ENCODE peak calls at places on chromosome 5, in seven cellular contexts. L is IMR-90; Y is CD8-positive, alpha-beta T cell; D is upper lobe of right lung; H is sigmoid colon; O is AG10803; F is A549. Q is an unnamed sample.
A peak's percentile ranks its signal among the peaks of the same experiment; 100 is the strongest.

GRCh38 chr5:157558089-157558595 is 17.4 kb downstream of the ADAM19 start:
- DNase-seq in L (peak; percentile 86), Y (no peak), D (no peak), H (no peak), O (peak; percentile 82), F (no peak), Q (peak; percentile 58)

GRCh38 chr5:123448017-123448617 is 24.9 kb upstream of the CEP120 start:
- DNase-seq in L (no peak), Y (no peak), D (no peak), H (no peak), O (no peak), F (no peak), Q (no peak)

GRCh38 chr5:61402970-61403369 is 70.9 kb downstream of the ZSWIM6 start:
- DNase-seq in L (no peak), Y (no peak), D (no peak), H (no peak), O (peak; percentile 49), F (no peak), Q (no peak)

GRCh38 chr5:137199966-137200365 is 299.2 kb downstream of the SPOCK1 start:
- DNase-seq in L (peak; percentile 60), Y (no peak), D (no peak), H (no peak), O (peak; percentile 78), F (peak; percentile 15), Q (peak; percentile 77)

GRCh38 chr5:140259509-140259908 is 43.4 kb downstream of the PFDN1 start:
- DNase-seq in L (no peak), Y (no peak), D (no peak), H (no peak), O (no peak), F (no peak), Q (no peak)

GRCh38 chr5:172151661-172152210 is 36.3 kb downstream of the STK10 start:
- DNase-seq in L (no peak), Y (no peak), D (no peak), H (no peak), O (no peak), F (no peak), Q (no peak)

GRCh38 chr5:54477941-54478478 is 22.5 kb downstream of the HSPB3 start:
- DNase-seq in L (no peak), Y (no peak), D (no peak), H (no peak), O (no peak), F (no peak), Q (no peak)

GRCh38 chr5:90940227-90940995 is 381.8 kb downstream of the ADGRV1 start:
- DNase-seq in L (peak; percentile 60), Y (no peak), D (no peak), H (no peak), O (peak; percentile 10), F (no peak), Q (peak; percentile 60)

GRCh38 chr5:169299651-169300467 is 1.1 kb downstream of the SLIT3 start:
- DNase-seq in L (no peak), Y (no peak), D (no peak), H (peak; percentile 73), O (peak; percentile 40), F (peak; percentile 32), Q (no peak)

GRCh38 chr5:32210151-32210550 is 36.0 kb upstream of the GOLPH3 start:
- DNase-seq in L (no peak), Y (no peak), D (no peak), H (no peak), O (no peak), F (no peak), Q (no peak)

GRCh38 chr5:56176155-56176798 is 56.9 kb downstream of the ANKRD55 start:
- DNase-seq in L (peak; percentile 76), Y (no peak), D (no peak), H (peak; percentile 82), O (peak; percentile 96), F (no peak), Q (peak; percentile 89)

GRCh38 chr5:123117989-123118388 is 28.9 kb downstream of the PRDM6 start:
- DNase-seq in L (no peak), Y (no peak), D (no peak), H (no peak), O (no peak), F (no peak), Q (no peak)

GRCh38 chr5:142441638-142442037 is 116.8 kb upstream of the SPRY4 start:
- DNase-seq in L (peak; percentile 33), Y (no peak), D (no peak), H (peak; percentile 69), O (no peak), F (no peak), Q (no peak)

GRCh38 chr5:61461412-61461811 is 129.4 kb downstream of the ZSWIM6 start:
- DNase-seq in L (no peak), Y (no peak), D (no peak), H (no peak), O (no peak), F (no peak), Q (no peak)

GRCh38 chr5:73499187-73499586 is 945 bp downstream of the BTF3 start:
- DNase-seq in L (no peak), Y (no peak), D (no peak), H (no peak), O (no peak), F (no peak), Q (no peak)

GRCh38 chr5:11822598-11822997 is 81.6 kb downstream of the CTNND2 start:
- DNase-seq in L (no peak), Y (no peak), D (no peak), H (no peak), O (no peak), F (no peak), Q (no peak)

GRCh38 chr5:135486679-135487395 is 34.7 kb upstream of the TIFAB start:
- DNase-seq in L (no peak), Y (no peak), D (no peak), H (no peak), O (no peak), F (no peak), Q (no peak)

GRCh38 chr5:1527533-1528205 is 3.9 kb upstream of the LPCAT1 start:
- DNase-seq in L (no peak), Y (no peak), D (no peak), H (no peak), O (no peak), F (no peak), Q (no peak)

GRCh38 chr5:87169300-87169991 is 98.2 kb upstream of the RASA1 start:
- DNase-seq in L (peak; percentile 41), Y (no peak), D (no peak), H (no peak), O (no peak), F (no peak), Q (no peak)

GRCh38 chr5:28403846-28404245 is 1365.5 kb upstream of the CDH9 start:
- DNase-seq in L (no peak), Y (no peak), D (no peak), H (no peak), O (no peak), F (no peak), Q (no peak)

GRCh38 chr5:40578501-40579451 is 100.9 kb upstream of the PTGER4 start:
- DNase-seq in L (peak; percentile 46), Y (no peak), D (no peak), H (no peak), O (no peak), F (no peak), Q (peak; percentile 42)

GRCh38 chr5:127960126-127960744 is 123.3 kb upstream of the SLC12A2 start:
- DNase-seq in L (peak; percentile 16), Y (no peak), D (no peak), H (no peak), O (no peak), F (no peak), Q (peak; percentile 46)
- H3K4me3 ChIP-seq in L (no peak overlapping the region), Y (no peak overlapping the region), D (no peak overlapping the region), H (no peak overlapping the region), O (no peak overlapping the region), F (no peak overlapping the region), Q (no peak overlapping the region)

GRCh38 chr5:67215592-67216471 is 19.2 kb upstream of the CD180 start:
- DNase-seq in L (peak; percentile 13), Y (peak; percentile 69), D (peak; percentile 90), H (peak; percentile 85), O (no peak), F (no peak), Q (peak; percentile 29)
- H3K4me3 ChIP-seq in L (no peak overlapping the region), Y (peak overlapping the region; percentile 19), D (peak overlapping the region; percentile 33), H (no peak overlapping the region), O (no peak overlapping the region), F (no peak overlapping the region), Q (no peak overlapping the region)

GRCh38 chr5:77170196-77170595 is 40.3 kb upstream of the PDE8B start:
- DNase-seq in L (no peak), Y (no peak), D (no peak), H (no peak), O (no peak), F (no peak), Q (no peak)

GRCh38 chr5:77168884-77169254 is 41.6 kb upstream of the PDE8B start:
- DNase-seq in L (no peak), Y (no peak), D (peak; percentile 66), H (no peak), O (no peak), F (peak; percentile 36), Q (no peak)

GRCh38 chr5:77167695-77168111 is 42.8 kb upstream of the PDE8B start:
- DNase-seq in L (peak; percentile 92), Y (no peak), D (no peak), H (no peak), O (peak; percentile 86), F (peak; percentile 87), Q (peak; percentile 59)

GRCh38 chr5:77171141-77171910 is 39.2 kb upstream of the PDE8B start:
- DNase-seq in L (no peak), Y (no peak), D (no peak), H (no peak), O (no peak), F (no peak), Q (no peak)

DNA sequence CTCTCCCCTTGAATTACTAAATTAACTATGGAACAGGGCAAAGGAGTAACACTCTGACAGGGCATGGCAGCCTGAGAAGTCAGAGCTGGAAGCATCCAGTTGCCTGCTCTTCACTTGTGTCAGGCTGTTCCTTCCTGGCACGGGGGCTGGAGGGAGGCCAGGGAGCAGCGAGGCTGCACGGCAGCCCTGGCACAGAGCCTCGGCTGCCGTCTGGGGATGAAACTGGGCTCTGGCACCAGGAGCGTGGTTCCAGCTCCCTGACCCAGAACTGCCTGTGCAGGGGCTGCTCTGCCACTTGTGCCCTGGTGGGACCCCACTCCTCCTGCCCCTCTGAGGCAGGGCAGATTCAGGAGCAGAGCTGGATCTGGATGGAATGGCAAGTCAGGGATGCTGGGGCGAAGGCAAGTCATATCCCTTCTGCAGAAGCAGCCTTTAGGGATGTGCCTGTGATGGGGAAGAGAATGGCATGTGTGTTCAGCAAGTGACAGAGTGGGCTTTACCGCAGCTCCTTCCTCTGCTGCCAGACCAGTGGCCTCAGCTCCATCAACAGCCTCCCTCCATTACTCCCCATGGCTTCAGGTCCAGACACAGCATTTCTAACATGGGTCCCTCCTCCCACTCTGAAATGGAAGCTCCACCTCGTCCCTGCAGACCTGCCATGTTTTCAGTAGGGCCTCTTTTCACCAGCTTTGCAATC is 42.1 kb upstream of the PDE8B start:
- DNase-seq in L (peak; percentile 57), Y (no peak), D (peak; percentile 69), H (peak; percentile 91), O (peak; percentile 72), F (peak; percentile 50), Q (peak; percentile 79)
- H3K4me3 ChIP-seq in L (no peak overlapping the region), Y (no peak overlapping the region), D (no peak overlapping the region), H (no peak overlapping the region), O (peak overlapping the region; percentile 33), F (peak overlapping the region; percentile 8), Q (peak overlapping the region; percentile 17)

GRCh38 chr5:146337928-146338327 is 711 bp upstream of the POU4F3 start:
- DNase-seq in L (no peak), Y (no peak), D (no peak), H (no peak), O (no peak), F (no peak), Q (no peak)
- H3K4me3 ChIP-seq in L (no peak overlapping the region), Y (no peak overlapping the region), D (no peak overlapping the region), H (no peak overlapping the region), O (no peak overlapping the region), F (peak overlapping the region; percentile 40), Q (no peak overlapping the region)